ENCODE peak calls at places on chromosomes 12 and 14, in nine cellular contexts. F is GM20000, H is HEK293T, N is NB4, M is iPS-NIHi11, K is ACHN, W is H1, D is ELR, Z is natural killer cell. G is an unnamed sample.

GRCh38 chr12:49219417-49220026 is 30.6 kb upstream of the TUBA1A start:
- DNase-seq in F (no peak), H (no peak), N (no peak), M (no peak), K (no peak), W (no peak), D (no peak), Z (no peak), G (no peak)

GRCh38 chr12:49706351-49707126 is 666 bp downstream of the FMNL3 start:
- DNase-seq in F (peak), H (peak), N (peak), M (peak), K (peak), W (no peak), D (peak), Z (peak), G (no peak)

GRCh38 chr14:58918066-58918465 is 270.4 kb upstream of the DAAM1 start:
- DNase-seq in F (no peak), H (no peak), N (no peak), M (no peak), K (peak), W (no peak), D (peak), Z (no peak), G (no peak)

GRCh38 chr14:98210045-98210678 is 1061.8 kb downstream of the BCL11B start:
- DNase-seq in F (no peak), H (no peak), N (peak), M (peak), K (no peak), W (no peak), D (no peak), Z (no peak), G (no peak)

GRCh38 chr14:28102814-28103213 is 663.8 kb upstream of the FOXG1 start:
- DNase-seq in F (no peak), H (no peak), N (no peak), M (no peak), K (no peak), W (no peak), D (peak), Z (no peak), G (no peak)

GRCh38 chr14:74324945-74325361 is 22.2 kb upstream of the ABCD4 start:
- DNase-seq in F (peak), H (peak), N (peak), M (peak), K (peak), W (no peak), D (peak), Z (no peak), G (peak)

GRCh38 chr14:51283402-51283825 is 43.4 kb downstream of the TMX1 start:
- DNase-seq in F (peak), H (peak), N (peak), M (peak), K (peak), W (no peak), D (peak), Z (no peak), G (peak)

GRCh38 chr12:107319536-107320030 is 226.2 kb upstream of the CRY1 start:
- DNase-seq in F (no peak), H (peak), N (peak), M (peak), K (peak), W (no peak), D (peak), Z (no peak), G (no peak)

GRCh38 chr12:91178139-91178561 is 4.5 kb downstream of the DCN start:
- DNase-seq in F (no peak), H (no peak), N (peak), M (no peak), K (peak), W (no peak), D (peak), Z (no peak), G (peak)

GRCh38 chr14:93861846-93862641 is 65.1 kb upstream of the FAM181A start:
- DNase-seq in F (no peak), H (no peak), N (no peak), M (no peak), K (no peak), W (no peak), D (no peak), Z (no peak), G (no peak)

GRCh38 chr14:74501135-74501614 is 7.6 kb downstream of the ISCA2 start:
- DNase-seq in F (no peak), H (peak), N (peak), M (peak), K (peak), W (peak), D (peak), Z (no peak), G (peak)

GRCh38 chr12:127660961-127661360 is 606.0 kb upstream of the TMEM132C start:
- DNase-seq in F (no peak), H (no peak), N (no peak), M (no peak), K (no peak), W (no peak), D (no peak), Z (no peak), G (no peak)

G was measured in RPMI8226.